ENCODE peak calls at places on chromosomes 16 and 17, in eight cellular contexts. One of them, this sample, is unnamed.

GRCh38 chr17:78748730-78749317 is 33.2 kb downstream of the CYTH1 start:
- DNase-seq in stomach: peak; percentile 62
- DNase-seq in IMR-90: peak; percentile 24
- DNase-seq in right lobe of liver: peak; percentile 74
- DNase-seq in uterus: peak; percentile 33
- DNase-seq in tibial nerve: peak; percentile 52
- DNase-seq in ovary: no peak
- DNase-seq in esophagus squamous epithelium: peak; percentile 32
- DNase-seq in this sample: peak; percentile 88

GRCh38 chr17:65154770-65155589 is 17.8 kb downstream of the RGS9 start:
- DNase-seq in stomach: no peak
- DNase-seq in IMR-90: peak; percentile 83
- DNase-seq in right lobe of liver: no peak
- DNase-seq in uterus: no peak
- DNase-seq in tibial nerve: no peak
- DNase-seq in ovary: no peak
- DNase-seq in esophagus squamous epithelium: no peak
- DNase-seq in this sample: no peak

GRCh38 chr17:17511971-17512858 is 16.0 kb upstream of the RASD1 start:
- DNase-seq in stomach: peak; percentile 52
- DNase-seq in IMR-90: peak; percentile 93
- DNase-seq in right lobe of liver: peak; percentile 14
- DNase-seq in uterus: no peak
- DNase-seq in tibial nerve: no peak
- DNase-seq in ovary: peak; percentile 37
- DNase-seq in esophagus squamous epithelium: no peak
- DNase-seq in this sample: no peak

GRCh38 chr17:37219876-37220608 is 155.7 kb upstream of the C17orf78 start:
- DNase-seq in stomach: no peak
- DNase-seq in IMR-90: no peak
- DNase-seq in right lobe of liver: no peak
- DNase-seq in uterus: no peak
- DNase-seq in tibial nerve: no peak
- DNase-seq in ovary: no peak
- DNase-seq in esophagus squamous epithelium: no peak
- DNase-seq in this sample: no peak

GRCh38 chr17:50608700-50609375 is 25.8 kb upstream of the ABCC3 start:
- DNase-seq in stomach: no peak
- DNase-seq in IMR-90: no peak
- DNase-seq in right lobe of liver: no peak
- DNase-seq in uterus: no peak
- DNase-seq in tibial nerve: no peak
- DNase-seq in ovary: no peak
- DNase-seq in esophagus squamous epithelium: no peak
- DNase-seq in this sample: no peak

GRCh38 chr17:42797067-42798007 is 1.2 kb downstream of the COA3 start:
- DNase-seq in stomach: peak; percentile 56
- DNase-seq in IMR-90: no peak
- DNase-seq in right lobe of liver: no peak
- DNase-seq in uterus: no peak
- DNase-seq in tibial nerve: no peak
- DNase-seq in ovary: no peak
- DNase-seq in esophagus squamous epithelium: no peak
- DNase-seq in this sample: no peak

GRCh38 chr17:142102-142661 is 4.8 kb downstream of the SCGB1C2 start:
- DNase-seq in stomach: peak; percentile 25
- DNase-seq in IMR-90: peak; percentile 9
- DNase-seq in right lobe of liver: peak; percentile 16
- DNase-seq in uterus: no peak
- DNase-seq in tibial nerve: no peak
- DNase-seq in ovary: peak; percentile 9
- DNase-seq in esophagus squamous epithelium: no peak
- DNase-seq in this sample: peak; percentile 79

GRCh38 chr17:49022391-49022941 is 25.3 kb downstream of the IGF2BP1 start:
- DNase-seq in stomach: no peak
- DNase-seq in IMR-90: peak; percentile 49
- DNase-seq in right lobe of liver: no peak
- DNase-seq in uterus: no peak
- DNase-seq in tibial nerve: no peak
- DNase-seq in ovary: no peak
- DNase-seq in esophagus squamous epithelium: no peak
- DNase-seq in this sample: peak; percentile 67

GRCh38 chr17:79707931-79708891 is 22.5 kb upstream of the ENPP7 start:
- DNase-seq in stomach: peak; percentile 56
- DNase-seq in IMR-90: peak; percentile 38
- DNase-seq in right lobe of liver: no peak
- DNase-seq in uterus: peak; percentile 64
- DNase-seq in tibial nerve: no peak
- DNase-seq in ovary: peak; percentile 33
- DNase-seq in esophagus squamous epithelium: no peak
- DNase-seq in this sample: no peak

GRCh38 chr17:72970794-72971512 is 121.5 kb downstream of the SLC39A11 start:
- DNase-seq in stomach: no peak
- DNase-seq in IMR-90: peak; percentile 13
- DNase-seq in right lobe of liver: no peak
- DNase-seq in uterus: no peak
- DNase-seq in tibial nerve: no peak
- DNase-seq in ovary: no peak
- DNase-seq in esophagus squamous epithelium: no peak
- DNase-seq in this sample: no peak

GRCh38 chr17:77471984-77472836 is 331.4 kb downstream of the SEC14L1 start:
- DNase-seq in stomach: peak; percentile 56
- DNase-seq in IMR-90: peak; percentile 64
- DNase-seq in right lobe of liver: no peak
- DNase-seq in uterus: peak; percentile 82
- DNase-seq in tibial nerve: no peak
- DNase-seq in ovary: peak; percentile 72
- DNase-seq in esophagus squamous epithelium: no peak
- DNase-seq in this sample: no peak

GRCh38 chr17:1089915-1090314 is 89.9 kb downstream of the ABR start:
- DNase-seq in stomach: peak; percentile 74
- DNase-seq in IMR-90: no peak
- DNase-seq in right lobe of liver: no peak
- DNase-seq in uterus: peak; percentile 63
- DNase-seq in tibial nerve: no peak
- DNase-seq in ovary: peak; percentile 40
- DNase-seq in esophagus squamous epithelium: no peak
- DNase-seq in this sample: no peak

GRCh38 chr16:89519881-89520280 is 11.7 kb downstream of the SPG7 start:
- DNase-seq in stomach: no peak
- DNase-seq in IMR-90: no peak
- DNase-seq in right lobe of liver: no peak
- DNase-seq in uterus: no peak
- DNase-seq in tibial nerve: no peak
- DNase-seq in ovary: no peak
- DNase-seq in esophagus squamous epithelium: no peak
- DNase-seq in this sample: no peak

GRCh38 chr17:38550661-38551060 is 55.1 kb downstream of the SRCIN1 start:
- DNase-seq in stomach: peak; percentile 74
- DNase-seq in IMR-90: peak; percentile 54
- DNase-seq in right lobe of liver: no peak
- DNase-seq in uterus: no peak
- DNase-seq in tibial nerve: no peak
- DNase-seq in ovary: no peak
- DNase-seq in esophagus squamous epithelium: no peak
- DNase-seq in this sample: peak; percentile 55

GRCh38 chr17:56297142-56297541 is 143.9 kb downstream of the ANKFN1 start:
- DNase-seq in stomach: no peak
- DNase-seq in IMR-90: peak; percentile 62
- DNase-seq in right lobe of liver: no peak
- DNase-seq in uterus: no peak
- DNase-seq in tibial nerve: no peak
- DNase-seq in ovary: no peak
- DNase-seq in esophagus squamous epithelium: no peak
- DNase-seq in this sample: no peak

DNA sequence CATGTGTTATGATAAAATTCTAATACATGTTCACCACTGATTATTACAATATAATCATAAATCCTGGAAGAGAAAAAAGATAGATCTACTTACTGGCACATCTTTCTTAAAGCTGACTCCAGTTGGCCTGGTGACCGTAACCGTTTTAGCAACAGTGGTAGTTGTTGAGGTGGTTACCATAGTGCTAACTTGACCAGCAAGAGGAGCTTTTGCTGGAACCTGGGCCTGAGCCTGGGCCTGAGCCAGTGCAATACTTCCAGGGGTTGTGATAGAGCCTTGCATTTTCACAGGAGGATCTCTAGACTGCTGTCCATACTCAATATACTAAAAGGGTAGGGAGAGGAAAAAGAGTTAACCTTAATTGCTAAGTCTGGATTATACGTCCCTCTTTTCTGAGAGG is 36.2 kb downstream of the SETD6 start:
- DNase-seq in stomach: no peak
- DNase-seq in IMR-90: no peak
- DNase-seq in right lobe of liver: no peak
- DNase-seq in uterus: no peak
- DNase-seq in tibial nerve: no peak
- DNase-seq in ovary: no peak
- DNase-seq in esophagus squamous epithelium: no peak
- DNase-seq in this sample: no peak
- H3K36me3 ChIP-seq in stomach: peaks cover 66% of the 10 kb centered on the region
- H3K36me3 ChIP-seq in IMR-90: peaks cover 38% of the 10 kb centered on the region
- H3K36me3 ChIP-seq in right lobe of liver: peaks cover 55% of the 10 kb centered on the region
- H3K36me3 ChIP-seq in uterus: no peaks in the 10 kb centered on the region
- H3K36me3 ChIP-seq in tibial nerve: peaks cover 94% of the 10 kb centered on the region
- H3K36me3 ChIP-seq in ovary: no peaks in the 10 kb centered on the region
- H3K36me3 ChIP-seq in esophagus squamous epithelium: peaks cover 100% of the 10 kb centered on the region
- H3K36me3 ChIP-seq in this sample: peaks cover 96% of the 10 kb centered on the region

DNA sequence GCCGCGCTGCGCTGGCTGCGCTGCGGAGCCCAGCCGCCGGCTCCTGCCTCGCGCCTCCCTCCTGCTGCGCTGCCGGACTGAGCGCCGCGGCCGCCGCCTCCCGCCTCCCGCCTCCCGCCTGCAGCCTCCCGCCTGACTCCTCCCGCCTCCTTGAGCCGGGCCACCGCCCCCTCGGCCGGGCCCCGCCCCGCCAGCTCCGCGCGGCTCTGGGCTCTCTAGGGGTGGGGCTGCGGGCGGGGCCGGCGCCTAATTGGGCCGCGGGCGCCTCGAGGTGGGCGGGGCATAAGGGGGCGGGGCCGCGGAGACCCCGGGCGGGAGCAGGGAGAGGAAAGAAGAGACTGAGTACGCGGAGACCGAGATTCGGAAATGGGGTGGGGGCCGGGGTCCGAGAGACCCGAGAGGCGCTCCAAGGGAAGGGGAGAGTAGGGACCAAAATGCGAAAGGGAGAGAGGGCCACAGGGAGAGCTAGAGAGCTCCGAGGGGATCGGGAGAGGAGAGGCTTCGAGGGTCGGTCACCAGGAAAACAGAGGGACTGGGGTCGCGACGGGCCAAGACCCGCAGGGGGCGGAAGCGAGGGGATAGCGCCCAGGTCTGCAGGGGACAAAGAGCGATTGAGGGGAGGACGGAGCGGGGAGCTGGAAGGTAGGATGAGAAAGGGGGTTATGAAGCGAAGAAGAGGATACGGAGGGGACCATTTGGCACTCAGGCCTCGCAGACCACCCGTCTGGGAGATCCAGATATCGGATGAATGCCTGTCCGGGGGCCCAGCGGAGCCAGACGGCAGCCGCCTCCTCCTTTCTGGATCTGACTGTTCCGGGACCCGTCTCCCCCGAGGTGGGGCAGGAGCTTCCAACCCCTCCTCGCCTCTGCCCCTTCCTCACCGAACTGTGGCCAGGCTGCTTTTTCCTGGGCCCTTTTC is at the start of gene C1QL1:
- DNase-seq in stomach: peak; percentile 92
- DNase-seq in IMR-90: peak; percentile 81
- DNase-seq in right lobe of liver: peak; percentile 92
- DNase-seq in uterus: peak; percentile 94
- DNase-seq in tibial nerve: peak; percentile 77
- DNase-seq in ovary: peak; percentile 92
- DNase-seq in esophagus squamous epithelium: peak; percentile 12
- DNase-seq in this sample: peak; percentile 85
- TF ChIP-seq POLR2A in stomach: no peak
- TF ChIP-seq POLR2A in IMR-90: no peak
- TF ChIP-seq POLR2A in right lobe of liver: no peak
- TF ChIP-seq POLR2A in uterus: peak; percentile 41
- TF ChIP-seq POLR2A in tibial nerve: no peak
- TF ChIP-seq POLR2A in ovary: no peak
- TF ChIP-seq POLR2A in esophagus squamous epithelium: no peak
- TF ChIP-seq POLR2A in this sample: no peak

GRCh38 chr16:8756755-8757154 is 40.7 kb downstream of the TMEM186 start:
- DNase-seq in stomach: no peak
- DNase-seq in IMR-90: no peak
- DNase-seq in right lobe of liver: no peak
- DNase-seq in uterus: no peak
- DNase-seq in tibial nerve: no peak
- DNase-seq in ovary: no peak
- DNase-seq in esophagus squamous epithelium: no peak
- DNase-seq in this sample: no peak
- H3K4me3 ChIP-seq in stomach: no peak overlapping the region
- H3K4me3 ChIP-seq in IMR-90: no peak overlapping the region
- H3K4me3 ChIP-seq in right lobe of liver: no peak overlapping the region
- H3K4me3 ChIP-seq in uterus: no peak overlapping the region
- H3K4me3 ChIP-seq in tibial nerve: no peak overlapping the region
- H3K4me3 ChIP-seq in ovary: no peak overlapping the region
- H3K4me3 ChIP-seq in esophagus squamous epithelium: no peak overlapping the region
- H3K4me3 ChIP-seq in this sample: no peak overlapping the region

GRCh38 chr17:4167786-4168185 is 24.8 kb downstream of the CYB5D2 start:
- DNase-seq in stomach: no peak
- DNase-seq in IMR-90: no peak
- DNase-seq in right lobe of liver: no peak
- DNase-seq in uterus: no peak
- DNase-seq in tibial nerve: no peak
- DNase-seq in ovary: no peak
- DNase-seq in esophagus squamous epithelium: no peak
- DNase-seq in this sample: no peak
- H3K36me3 ChIP-seq in stomach: peaks cover 78% of the 10 kb centered on the region
- H3K36me3 ChIP-seq in IMR-90: peaks cover 65% of the 10 kb centered on the region
- H3K36me3 ChIP-seq in right lobe of liver: peaks cover 56% of the 10 kb centered on the region
- H3K36me3 ChIP-seq in uterus: no peaks in the 10 kb centered on the region
- H3K36me3 ChIP-seq in tibial nerve: peaks cover 84% of the 10 kb centered on the region
- H3K36me3 ChIP-seq in ovary: no peaks in the 10 kb centered on the region
- H3K36me3 ChIP-seq in esophagus squamous epithelium: peaks cover 90% of the 10 kb centered on the region
- H3K36me3 ChIP-seq in this sample: peaks cover 79% of the 10 kb centered on the region

This sample was measured in suprapubic skin.